ENCODE peak calls at places on chromosomes 1 and 21, in ten cellular contexts. X, K, E, C, U, G, F, J, W and L are unnamed samples. For H3K27me3 and H3K36me3, the result is how much of the 10 kb centered on the place peaks cover.

GRCh38 chr1:34885405-34886247 is 26.1 kb upstream of the SMIM12 start:
- DNase-seq in X (peak), K (peak), E (peak), C (no peak), U (peak), G (no peak), F (peak), J (peak), W (no peak), L (peak)

GRCh38 chr1:67019121-67019520 is 34.8 kb downstream of the SLC35D1 start:
- DNase-seq in X (no peak), K (no peak), E (no peak), C (no peak), U (no peak), G (no peak), F (no peak), J (no peak), W (no peak), L (no peak)

GRCh38 chr1:236800002-236800620 is 5.0 kb downstream of the MTR start:
- DNase-seq in X (peak), K (no peak), E (peak), C (no peak), U (no peak), G (peak), F (no peak), J (no peak), W (no peak), L (no peak)

GRCh38 chr1:167182571-167183320 is 37.9 kb upstream of the POU2F1 start:
- DNase-seq in X (no peak), K (no peak), E (no peak), C (no peak), U (no peak), G (no peak), F (no peak), J (no peak), W (no peak), L (no peak)

GRCh38 chr21:44618504-44618903 is 6.6 kb downstream of the KRTAP10-8 start:
- DNase-seq in X (no peak), K (no peak), E (peak), C (no peak), U (no peak), G (no peak), F (no peak), J (peak), W (no peak), L (peak)

GRCh38 chr1:211925016-211925415 is 94.5 kb upstream of the LPGAT1 start:
- DNase-seq in X (peak), K (peak), E (no peak), C (no peak), U (no peak), G (peak), F (peak), J (peak), W (no peak), L (peak)

GRCh38 chr1:20339811-20340457 is 49.3 kb downstream of the VWA5B1 start:
- DNase-seq in X (no peak), K (no peak), E (no peak), C (no peak), U (no peak), G (no peak), F (no peak), J (peak), W (no peak), L (no peak)

GRCh38 chr1:170240409-170240808 is 94.7 kb downstream of the NTMT2 start:
- DNase-seq in X (no peak), K (no peak), E (peak), C (no peak), U (no peak), G (no peak), F (no peak), J (no peak), W (no peak), L (no peak)

GRCh38 chr1:55720243-55720642 is 505.1 kb upstream of the USP24 start:
- DNase-seq in X (no peak), K (peak), E (no peak), C (no peak), U (no peak), G (no peak), F (peak), J (no peak), W (no peak), L (peak)

GRCh38 chr21:35984654-35985366 is 75.5 kb downstream of the SETD4 start:
- DNase-seq in X (no peak), K (no peak), E (no peak), C (no peak), U (no peak), G (no peak), F (peak), J (no peak), W (no peak), L (no peak)

GRCh38 chr1:207968521-207968944 is 57.6 kb upstream of the CD34 start:
- DNase-seq in X (no peak), K (no peak), E (no peak), C (no peak), U (no peak), G (no peak), F (no peak), J (no peak), W (no peak), L (no peak)

GRCh38 chr1:225469051-225469450 is 41.2 kb upstream of the LBR start:
- DNase-seq in X (no peak), K (no peak), E (no peak), C (no peak), U (no peak), G (no peak), F (no peak), J (no peak), W (no peak), L (no peak)

GRCh38 chr1:9766759-9767442 is 56.9 kb downstream of the CLSTN1 start:
- DNase-seq in X (peak), K (no peak), E (peak), C (no peak), U (no peak), G (peak), F (peak), J (no peak), W (no peak), L (no peak)

GRCh38 chr21:15848632-15849031 is 118.8 kb downstream of the USP25 start:
- DNase-seq in X (peak), K (no peak), E (peak), C (no peak), U (no peak), G (peak), F (peak), J (no peak), W (no peak), L (no peak)

GRCh38 chr1:6162773-6163172 is 17.3 kb downstream of the CHD5 start:
- DNase-seq in X (no peak), K (no peak), E (no peak), C (no peak), U (peak), G (no peak), F (no peak), J (peak), W (no peak), L (no peak)

GRCh38 chr1:92998829-92999228 is 37.6 kb upstream of the DIPK1A start:
- DNase-seq in X (no peak), K (no peak), E (no peak), C (no peak), U (no peak), G (no peak), F (no peak), J (no peak), W (no peak), L (no peak)

GRCh38 chr1:225815526-225816178 is 5.7 kb downstream of the EPHX1 start:
- DNase-seq in X (no peak), K (no peak), E (no peak), C (no peak), U (no peak), G (no peak), F (no peak), J (no peak), W (no peak), L (no peak)

GRCh38 chr21:44013380-44014088 is 1.4 kb downstream of the TRAPPC10 start:
- DNase-seq in X (no peak), K (no peak), E (no peak), C (no peak), U (peak), G (peak), F (peak), J (peak), W (peak), L (peak)

GRCh38 chr1:32364836-32365235 is 2.5 kb downstream of the TSSK3 start:
- DNase-seq in X (no peak), K (no peak), E (no peak), C (no peak), U (no peak), G (no peak), F (no peak), J (no peak), W (no peak), L (no peak)

GRCh38 chr1:205809469-205809868 is 3.5 kb downstream of the SLC41A1 start:
- DNase-seq in X (no peak), K (no peak), E (no peak), C (no peak), U (no peak), G (no peak), F (no peak), J (no peak), W (no peak), L (no peak)

GRCh38 chr21:42586406-42586805 is 67.0 kb upstream of the PDE9A start:
- DNase-seq in X (no peak), K (no peak), E (no peak), C (no peak), U (no peak), G (no peak), F (no peak), J (no peak), W (no peak), L (no peak)

GRCh38 chr21:38984982-38985422 is 179.3 kb downstream of the ETS2 start:
- DNase-seq in X (no peak), K (no peak), E (peak), C (no peak), U (no peak), G (peak), F (no peak), J (no peak), W (no peak), L (no peak)

GRCh38 chr1:153567621-153568366 is 2.1 kb upstream of the S100A2 start:
- DNase-seq in X (peak), K (no peak), E (peak), C (no peak), U (no peak), G (peak), F (peak), J (peak), W (no peak), L (peak)

GRCh38 chr1:80375662-80376061 is 1369.1 kb upstream of the ADGRL4 start:
- DNase-seq in X (peak), K (no peak), E (peak), C (no peak), U (no peak), G (peak), F (no peak), J (no peak), W (no peak), L (no peak)

GRCh38 chr1:192732787-192733186 is 76.1 kb upstream of the RGS2 start:
- DNase-seq in X (peak), K (no peak), E (no peak), C (no peak), U (peak), G (no peak), F (no peak), J (no peak), W (no peak), L (no peak)

GRCh38 chr1:39526466-39527189 is 35.2 kb downstream of the BMP8A start:
- DNase-seq in X (no peak), K (no peak), E (no peak), C (no peak), U (no peak), G (no peak), F (no peak), J (no peak), W (no peak), L (no peak)

GRCh38 chr1:82220754-82221153 is 420.0 kb downstream of the ADGRL2 start:
- DNase-seq in X (no peak), K (no peak), E (no peak), C (no peak), U (no peak), G (no peak), F (no peak), J (no peak), W (no peak), L (no peak)

GRCh38 chr1:116836099-116836498 is 73.6 kb upstream of the PTGFRN start:
- DNase-seq in X (no peak), K (no peak), E (no peak), C (no peak), U (no peak), G (no peak), F (no peak), J (no peak), W (no peak), L (no peak)

GRCh38 chr1:43272576-43273571 is 3.1 kb downstream of the TMEM125 start:
- DNase-seq in X (no peak), K (peak), E (no peak), C (no peak), U (peak), G (no peak), F (no peak), J (no peak), W (no peak), L (no peak)

GRCh38 chr1:7767176-7767575 is 3.9 kb upstream of the VAMP3 start:
- DNase-seq in X (no peak), K (no peak), E (no peak), C (no peak), U (no peak), G (no peak), F (no peak), J (no peak), W (no peak), L (no peak)

GRCh38 chr1:242524571-242525359 is at the start of gene PLD5:
- DNase-seq in X (no peak), K (no peak), E (no peak), C (no peak), U (peak), G (peak), F (peak), J (peak), W (no peak), L (no peak)

GRCh38 chr1:10943041-10943440 is 69.4 kb upstream of the TARDBP start:
- DNase-seq in X (no peak), K (no peak), E (no peak), C (no peak), U (no peak), G (no peak), F (no peak), J (no peak), W (no peak), L (no peak)

DNA sequence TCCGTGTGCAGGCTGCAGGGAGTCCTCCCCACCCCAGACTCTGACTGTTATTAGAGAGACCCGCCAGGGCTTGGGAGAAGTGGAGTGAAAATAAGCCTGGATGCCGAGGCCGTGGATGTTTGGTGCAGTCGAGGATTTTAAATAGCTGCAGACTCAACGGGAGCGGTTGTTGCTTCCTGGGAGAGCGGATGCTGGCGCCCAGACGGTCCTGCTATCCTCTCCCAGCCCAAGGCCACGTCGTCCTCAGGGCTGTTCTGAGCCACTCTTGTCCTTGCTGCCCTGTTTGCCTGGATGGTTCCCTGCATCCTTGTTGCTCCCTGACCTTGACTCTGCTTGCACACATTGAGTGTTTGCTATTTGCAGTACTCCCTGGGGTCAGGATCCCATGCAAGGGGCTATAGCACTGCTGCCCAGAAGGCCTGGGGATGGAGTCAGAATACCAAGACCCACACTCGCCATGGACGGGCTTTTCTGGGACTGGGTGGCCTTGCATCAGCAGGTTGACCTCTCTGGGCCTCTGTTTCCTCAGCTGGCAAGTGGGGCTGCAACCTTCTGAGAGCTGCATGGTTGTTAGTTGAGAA is 205.3 kb upstream of the C1orf174 start:
- DNase-seq in X (no peak), K (no peak), E (no peak), C (no peak), U (no peak), G (no peak), F (no peak), J (no peak), W (no peak), L (no peak)
- H3K27me3 ChIP-seq in X (under half), K (under half), E (under half), C (under half), U (under half), G (under half), F (under half), J (under half), W (under half), L (under half)

GRCh38 chr1:15727424-15727823 is 8.6 kb upstream of the SLC25A34 start:
- DNase-seq in X (no peak), K (no peak), E (no peak), C (no peak), U (no peak), G (no peak), F (no peak), J (no peak), W (no peak), L (no peak)
- H3K36me3 ChIP-seq in X (under half), K (half or more), E (under half), C (half or more), U (under half), G (under half), F (under half), J (under half), W (under half), L (under half)

GRCh38 chr1:154607084-154607747 is 770 bp downstream of the ADAR start:
- DNase-seq in X (peak), K (no peak), E (peak), C (no peak), U (peak), G (peak), F (peak), J (peak), W (no peak), L (peak)

GRCh38 chr1:154609398-154610380 is 1.7 kb upstream of the ADAR start:
- DNase-seq in X (peak), K (no peak), E (no peak), C (peak), U (peak), G (peak), F (no peak), J (peak), W (peak), L (peak)

GRCh38 chr1:154607748-154608521 is at the start of gene ADAR:
- DNase-seq in X (peak), K (peak), E (peak), C (peak), U (peak), G (peak), F (peak), J (peak), W (peak), L (peak)

GRCh38 chr1:154611150-154611865 is 3.3 kb upstream of the ADAR start:
- DNase-seq in X (no peak), K (no peak), E (no peak), C (no peak), U (peak), G (no peak), F (no peak), J (no peak), W (no peak), L (no peak)

DNA sequence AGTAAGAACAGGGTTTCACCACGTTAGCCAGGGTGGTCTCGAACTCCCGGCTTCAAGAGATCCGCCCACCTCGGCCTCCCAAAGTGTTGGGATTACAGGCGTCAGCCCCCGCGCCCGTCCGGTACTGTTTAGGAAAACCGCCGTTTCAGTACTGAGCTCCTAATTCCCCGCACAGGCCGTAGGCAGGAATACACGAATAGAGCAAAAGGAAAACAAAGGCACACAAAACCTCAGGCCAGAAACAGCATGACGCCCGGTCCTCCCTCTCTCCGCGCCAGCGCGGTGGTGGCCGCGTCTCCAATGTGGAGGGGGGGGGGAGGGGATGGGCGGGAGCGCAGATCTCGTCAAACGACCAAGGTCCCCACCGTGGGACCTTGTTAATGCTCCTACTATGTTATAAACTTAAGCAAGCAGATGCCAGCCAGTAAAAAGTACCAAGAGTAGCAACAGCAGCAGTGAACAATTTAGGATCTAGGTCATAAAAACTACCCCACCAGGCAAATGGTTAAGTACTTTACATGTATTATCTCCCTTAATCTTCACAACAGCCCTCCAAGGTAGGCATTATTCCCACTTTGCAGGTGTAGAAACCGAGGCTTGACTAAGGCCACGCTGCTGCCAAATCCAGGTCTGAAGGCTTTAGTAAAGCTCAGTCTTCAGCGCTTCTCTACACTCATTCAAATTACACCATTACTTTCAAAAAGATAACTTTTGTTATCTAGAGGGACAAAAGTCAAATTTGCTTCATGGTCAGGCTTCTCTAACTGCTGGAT is 722 bp upstream of the ADAR start:
- DNase-seq in X (peak), K (peak), E (peak), C (peak), U (peak), G (peak), F (peak), J (peak), W (peak), L (peak)
- H3K27me3 ChIP-seq in X (under half), K (under half), E (under half), C (under half), U (under half), G (under half), F (under half), J (under half), W (under half), L (under half)

GRCh38 chr1:235127203-235127602 is 1.4 kb downstream of the TOMM20 start:
- DNase-seq in X (peak), K (no peak), E (no peak), C (no peak), U (no peak), G (peak), F (no peak), J (no peak), W (no peak), L (no peak)

GRCh38 chr1:235127774-235128452 is 724 bp downstream of the TOMM20 start:
- DNase-seq in X (no peak), K (no peak), E (no peak), C (no peak), U (no peak), G (peak), F (peak), J (no peak), W (no peak), L (no peak)

GRCh38 chr1:235124665-235125064 is 4.0 kb downstream of the TOMM20 start:
- DNase-seq in X (no peak), K (no peak), E (no peak), C (no peak), U (no peak), G (no peak), F (no peak), J (no peak), W (no peak), L (no peak)

GRCh38 chr1:235122348-235122747 is 6.3 kb downstream of the TOMM20 start:
- DNase-seq in X (no peak), K (no peak), E (no peak), C (no peak), U (no peak), G (no peak), F (no peak), J (no peak), W (no peak), L (no peak)

DNA sequence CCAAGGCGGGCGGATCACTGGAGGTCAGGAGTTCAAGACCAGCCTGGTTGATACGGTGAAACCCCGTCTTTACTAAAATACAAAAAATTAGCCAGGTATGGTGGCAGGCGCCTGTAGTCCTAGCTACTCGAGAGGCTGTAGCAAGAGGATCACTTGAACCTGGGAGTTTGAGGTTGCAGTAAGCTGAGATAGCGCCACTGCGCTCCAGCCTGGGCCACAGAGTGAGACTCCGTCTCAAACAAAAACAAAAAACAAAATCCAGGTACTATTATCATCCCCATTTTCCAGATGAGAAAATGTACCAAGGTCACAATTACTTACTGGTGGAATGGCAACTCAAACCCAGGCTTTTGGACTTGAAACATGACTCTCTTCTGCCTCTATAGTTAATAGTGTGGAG is 4.5 kb downstream of the TOMM20 start:
- DNase-seq in X (no peak), K (no peak), E (no peak), C (no peak), U (no peak), G (no peak), F (no peak), J (no peak), W (no peak), L (no peak)
- H3K36me3 ChIP-seq in X (under half), K (under half), E (under half), C (under half), U (half or more), G (under half), F (under half), J (under half), W (under half), L (under half)